ENCODE peak calls at places on chromosomes 5 and 9, in ten cellular contexts. K is neuronal stem cell; V is CD8-positive, alpha-beta T cell; D is tibial nerve; Z is upper lobe of right lung; F is mesendoderm; H is tibial artery; B is left lung; P is heart right ventricle; E is fibroblast of lung. W is an unnamed sample.

GRCh38 chr5:60340326-60340725 is 359.6 kb downstream of the DEPDC1B start:
- DNase-seq in V (no peak), K (no peak), H (no peak), Z (no peak), F (no peak), E (no peak), D (no peak), B (no peak), P (no peak), W (no peak)

GRCh38 chr9:93037476-93037971 is 21.0 kb upstream of the SUSD3 start:
- DNase-seq in B (peak; percentile 80), E (no peak), F (no peak), V (no peak), D (no peak), H (no peak), K (no peak), Z (no peak), P (no peak), W (no peak)

GRCh38 chr9:124040186-124040920 is 28.8 kb downstream of the LHX2 start:
- DNase-seq in F (no peak), V (no peak), E (peak; percentile 76), K (no peak), B (no peak), D (no peak), P (no peak), Z (no peak), H (no peak), W (no peak)

GRCh38 chr5:143168877-143169810 is 234.3 kb downstream of the NR3C1 start:
- DNase-seq in D (no peak), P (no peak), K (no peak), V (no peak), Z (no peak), H (no peak), B (no peak), F (no peak), E (no peak), W (no peak)

GRCh38 chr5:122471752-122472061 is 159.7 kb downstream of the SNCAIP start:
- DNase-seq in D (no peak), K (no peak), B (no peak), V (no peak), Z (no peak), H (no peak), E (no peak), F (no peak), P (no peak), W (no peak)

GRCh38 chr5:33726422-33727165 is 165.2 kb downstream of the ADAMTS12 start:
- DNase-seq in K (no peak), B (no peak), P (peak; percentile 11), H (no peak), F (no peak), V (no peak), Z (no peak), D (no peak), E (peak; percentile 74), W (peak; percentile 52)

GRCh38 chr5:10678236-10678635 is 82.8 kb downstream of the DAP start:
- DNase-seq in P (no peak), K (no peak), D (no peak), H (no peak), F (no peak), Z (no peak), B (no peak), E (peak; percentile 75), V (no peak), W (no peak)

GRCh38 chr5:94027145-94027544 is 285.7 kb upstream of the POU5F2 start:
- DNase-seq in K (no peak), F (peak; percentile 89), E (no peak), H (no peak), D (no peak), B (no peak), Z (no peak), V (no peak), P (no peak), W (no peak)

GRCh38 chr5:6504677-6505414 is 56.2 kb downstream of the UBE2QL1 start:
- DNase-seq in V (no peak), D (no peak), F (no peak), B (no peak), K (no peak), E (peak; percentile 40), H (no peak), P (no peak), Z (no peak), W (no peak)

GRCh38 chr9:114281421-114282103 is 41.3 kb upstream of the ORM1 start:
- DNase-seq in B (peak; percentile 39), H (peak; percentile 57), P (peak; percentile 58), F (no peak), K (no peak), D (peak; percentile 27), E (peak; percentile 40), Z (peak; percentile 57), V (no peak), W (peak; percentile 37)

GRCh38 chr9:134413112-134413715 is 87.0 kb downstream of the RXRA start:
- DNase-seq in K (no peak), D (no peak), V (no peak), F (no peak), Z (no peak), B (no peak), H (no peak), P (no peak), E (no peak), W (no peak)

GRCh38 chr9:6014668-6015270 is 655 bp downstream of the RANBP6 start:
- DNase-seq in D (no peak), B (no peak), Z (no peak), F (peak; percentile 64), K (no peak), P (no peak), E (peak; percentile 90), H (no peak), V (no peak), W (no peak)

GRCh38 chr9:114159562-114160145 is 4.3 kb downstream of the COL27A1 start:
- DNase-seq in V (no peak), D (no peak), B (no peak), E (no peak), P (no peak), F (no peak), K (no peak), Z (no peak), H (no peak), W (no peak)

DNA sequence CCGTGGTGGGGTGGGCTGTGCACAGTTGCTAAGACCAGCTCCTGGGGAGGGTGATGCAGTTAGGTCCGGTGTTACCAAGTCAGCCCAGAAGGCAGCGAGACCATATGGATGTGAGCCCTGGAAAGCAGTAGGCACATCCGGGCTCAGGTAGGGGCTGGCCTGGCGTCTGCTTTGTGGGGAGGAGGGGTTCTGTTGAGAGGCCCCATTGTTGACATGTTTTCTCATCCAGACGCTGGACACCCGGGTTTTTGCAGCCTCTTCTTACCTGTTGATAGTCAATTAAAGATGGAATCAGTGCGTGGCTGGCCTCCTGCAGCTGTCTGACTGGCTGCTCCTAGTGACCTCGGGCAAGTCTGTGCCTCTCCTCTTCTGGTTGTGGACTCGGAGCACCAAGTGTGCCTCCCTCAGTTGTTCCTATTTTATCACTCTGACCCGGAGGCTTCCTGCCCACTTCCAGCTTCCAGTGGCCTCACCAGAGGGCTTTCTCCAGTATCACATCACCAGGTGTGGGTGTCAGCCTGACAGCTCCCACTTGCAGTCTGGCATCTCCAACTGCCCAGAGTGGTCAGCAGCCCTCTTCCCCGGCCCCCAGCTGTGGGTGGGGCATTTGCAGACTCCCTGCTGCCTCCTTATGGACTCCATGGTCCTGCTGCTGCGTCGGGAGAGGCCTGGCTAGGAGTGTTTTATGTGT is 90.8 kb downstream of the EHMT1 start:
- DNase-seq in D (no peak), V (no peak), H (no peak), P (no peak), E (no peak), F (no peak), Z (no peak), B (no peak), K (no peak), W (no peak)
- H3K36me3 ChIP-seq in D (no peaks in the 10 kb centered on the region), V (peaks cover 7% of the 10 kb centered on the region), H (peaks cover 7% of the 10 kb centered on the region), P (no peaks in the 10 kb centered on the region), E (no peaks in the 10 kb centered on the region), F (no peaks in the 10 kb centered on the region), Z (peaks cover 17% of the 10 kb centered on the region), B (no peaks in the 10 kb centered on the region), K (peaks cover 44% of the 10 kb centered on the region), W (peaks cover 5% of the 10 kb centered on the region)

DNA sequence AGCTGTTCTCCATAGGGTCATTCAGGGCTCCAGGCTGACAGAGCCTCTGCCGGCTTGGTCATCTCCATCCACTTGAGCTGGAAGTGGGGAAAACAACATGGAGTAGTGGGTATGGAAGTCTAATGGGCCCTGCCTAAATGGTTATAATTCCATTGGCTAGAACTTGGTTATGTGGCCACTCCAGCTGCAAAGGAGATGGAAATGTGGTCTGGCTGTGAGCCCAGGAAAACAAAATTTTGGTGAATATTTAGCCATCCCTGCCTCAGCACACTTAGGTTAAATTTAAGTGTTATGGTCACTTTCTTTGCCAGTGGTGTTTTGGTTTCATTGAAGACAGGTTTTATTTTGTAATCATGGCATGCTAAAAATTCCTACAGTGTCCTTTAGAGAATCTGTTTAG is 112.3 kb downstream of the SMARCA2 start:
- DNase-seq in P (no peak), B (no peak), Z (no peak), F (no peak), K (no peak), D (no peak), V (no peak), E (peak; percentile 76), H (no peak), W (peak; percentile 60)
- H3K27ac ChIP-seq in P (peak overlapping the region; percentile 64), B (peak overlapping the region; percentile 41), Z (peak overlapping the region; percentile 76), F (no peak overlapping the region), K (no peak overlapping the region), D (peak overlapping the region; percentile 54), V (no peak overlapping the region), E (no peak overlapping the region), H (peak overlapping the region; percentile 87), W (no peak overlapping the region)

GRCh38 chr5:103177543-103177942 is 57.4 kb downstream of the PPIP5K2 start:
- DNase-seq in E (no peak), P (no peak), H (no peak), B (no peak), V (no peak), D (no peak), K (no peak), F (no peak), Z (no peak), W (no peak)

GRCh38 chr5:103174147-103174546 is 54.0 kb downstream of the PPIP5K2 start:
- DNase-seq in Z (no peak), H (no peak), E (peak; percentile 6), P (no peak), D (no peak), V (no peak), F (no peak), B (no peak), K (no peak), W (no peak)

GRCh38 chr5:103178167-103178566 is 58.1 kb downstream of the PPIP5K2 start:
- DNase-seq in K (no peak), E (no peak), B (no peak), Z (no peak), P (no peak), D (no peak), F (no peak), V (no peak), H (no peak), W (no peak)
- H3K36me3 ChIP-seq in K (peaks cover 93% of the 10 kb centered on the region), E (peaks cover 2% of the 10 kb centered on the region), B (no peaks in the 10 kb centered on the region), Z (peaks cover 89% of the 10 kb centered on the region), P (no peaks in the 10 kb centered on the region), D (peaks cover 1% of the 10 kb centered on the region), F (no peaks in the 10 kb centered on the region), V (peaks cover 17% of the 10 kb centered on the region), H (peaks cover 56% of the 10 kb centered on the region), W (peaks cover 26% of the 10 kb centered on the region)

DNA sequence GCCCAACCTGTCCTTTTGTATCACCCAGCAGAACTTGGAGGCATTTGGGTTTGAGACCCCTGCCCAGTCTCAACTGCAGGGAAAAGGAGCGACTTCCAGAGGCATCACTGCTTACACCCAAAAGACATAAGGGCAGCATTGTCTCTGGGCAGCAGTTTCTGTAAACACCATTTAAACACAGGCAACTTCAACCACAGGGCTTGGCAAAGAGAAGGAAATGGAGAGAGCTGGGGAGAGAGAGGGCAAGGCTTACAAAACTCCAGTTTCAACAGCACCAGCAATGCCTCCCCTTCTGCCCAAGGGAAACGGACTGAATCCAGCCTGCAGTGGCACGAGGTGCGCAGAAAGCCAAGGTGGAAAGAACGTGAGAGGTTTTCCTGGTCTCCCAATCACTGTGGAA is 147.6 kb downstream of the ROR2 start:
- DNase-seq in P (no peak), D (no peak), H (no peak), K (no peak), V (no peak), Z (no peak), B (no peak), F (no peak), E (no peak), W (peak; percentile 47)
- H3K27ac ChIP-seq in P (no peak overlapping the region), D (no peak overlapping the region), H (no peak overlapping the region), K (no peak overlapping the region), V (no peak overlapping the region), Z (no peak overlapping the region), B (no peak overlapping the region), F (no peak overlapping the region), E (no peak overlapping the region), W (no peak overlapping the region)

W was measured in cardiac muscle cell.